ENCODE peak calls at places on chromosomes 3 and 15, in six cellular contexts. W is activated CD8-positive, alpha-beta memory T cell treated with anti-CD3 and anti-CD28 coated beads, Interleukin-2, amount 50 U/mL, for 4 hours; D is RWPE1; N is tibial artery; U is CD8-positive, alpha-beta T cell; F is stimulated activated CD4-positive, alpha-beta T cell treated with anti-CD3 and anti-CD28 coated beads, TNF-alpha, amount 100 ng/mL, for 1 hour. I is an unnamed sample.

GRCh38 chr15:94080416-94080815 is 150.9 kb upstream of the MCTP2 start:
- DNase-seq in U (no peak), W (no peak), D (peak; percentile 96), F (no peak), N (peak; percentile 53), I (no peak)

GRCh38 chr3:48218537-48218936 is 4.8 kb upstream of the CAMP start:
- DNase-seq in W (no peak), N (no peak), U (no peak), D (no peak), F (no peak), I (peak; percentile 71)

GRCh38 chr3:42662813-42663535 is 9.5 kb downstream of the ZBTB47 start:
- DNase-seq in W (no peak), D (no peak), N (no peak), U (no peak), F (no peak), I (no peak)

GRCh38 chr3:128100638-128101037 is 23.0 kb downstream of the RUVBL1 start:
- DNase-seq in F (no peak), W (no peak), U (no peak), D (no peak), N (no peak), I (no peak)

GRCh38 chr3:36597422-36597821 is 166.9 kb downstream of the DCLK3 start:
- DNase-seq in F (no peak), D (peak; percentile 10), U (no peak), N (no peak), W (no peak), I (no peak)

GRCh38 chr15:64710664-64711441 is 64.5 kb downstream of the RBPMS2 start:
- DNase-seq in W (no peak), N (no peak), U (no peak), D (no peak), F (no peak), I (no peak)

GRCh38 chr3:174046311-174046710 is 648.8 kb downstream of the NLGN1 start:
- DNase-seq in D (no peak), N (no peak), U (no peak), W (no peak), F (no peak), I (no peak)

GRCh38 chr15:95459288-95459687 is 871.2 kb upstream of the NR2F2 start:
- DNase-seq in N (no peak), W (no peak), U (no peak), F (no peak), D (no peak), I (no peak)

GRCh38 chr3:15300318-15301078 is 31.9 kb downstream of the SH3BP5 start:
- DNase-seq in F (no peak), W (no peak), N (peak; percentile 66), U (no peak), D (peak; percentile 75), I (no peak)

GRCh38 chr3:158809642-158810041 is 7.8 kb downstream of the MFSD1 start:
- DNase-seq in D (no peak), U (no peak), W (no peak), N (no peak), F (no peak), I (no peak)

GRCh38 chr3:22117751-22118346 is 366.8 kb upstream of the ZNF385D start:
- DNase-seq in F (no peak), W (no peak), U (no peak), N (no peak), D (peak; percentile 3), I (no peak)

GRCh38 chr3:171994646-171995441 is 44.5 kb upstream of the FNDC3B start:
- DNase-seq in U (no peak), F (no peak), N (no peak), D (no peak), W (no peak), I (no peak)

GRCh38 chr3:126208618-126209256 is 28.4 kb upstream of the ALDH1L1 start:
- DNase-seq in U (no peak), N (peak; percentile 91), D (peak; percentile 89), W (no peak), F (no peak), I (peak; percentile 74)

GRCh38 chr3:25257026-25257425 is 171.0 kb upstream of the RARB start:
- DNase-seq in F (no peak), D (no peak), W (no peak), U (no peak), N (no peak), I (no peak)

GRCh38 chr15:35014265-35014664 is 26.2 kb upstream of the ZNF770 start:
- DNase-seq in U (no peak), F (no peak), D (no peak), N (no peak), W (no peak), I (no peak)

GRCh38 chr15:66698318-66698961 is 3.6 kb upstream of the SMAD6 start:
- DNase-seq in W (no peak), D (peak; percentile 56), U (no peak), N (peak; percentile 71), F (no peak), I (peak; percentile 62)

GRCh38 chr3:152095472-152095871 is 173.3 kb upstream of the MBNL1 start:
- DNase-seq in D (no peak), N (no peak), F (no peak), U (no peak), W (no peak), I (no peak)

GRCh38 chr3:72661115-72661457 is 187.2 kb downstream of the SHQ1 start:
- DNase-seq in W (no peak), U (no peak), N (peak; percentile 39), F (no peak), D (peak; percentile 93), I (peak; percentile 35)

GRCh38 chr3:127889976-127890650 is 24.9 kb upstream of the KBTBD12 start:
- DNase-seq in W (no peak), U (no peak), F (no peak), D (no peak), N (no peak), I (no peak)

GRCh38 chr15:50906954-50907865 is 1.3 kb upstream of the AP4E1 start:
- DNase-seq in U (peak; percentile 67), N (no peak), D (no peak), W (peak; percentile 66), F (peak; percentile 54), I (no peak)

GRCh38 chr3:124881976-124882697 is 5.0 kb downstream of the ITGB5 start:
- DNase-seq in W (no peak), U (no peak), N (no peak), F (no peak), D (no peak), I (no peak)

GRCh38 chr3:40267940-40268707 is 41.4 kb upstream of the EIF1B start:
- DNase-seq in D (no peak), W (no peak), U (no peak), N (no peak), F (no peak), I (no peak)

GRCh38 chr3:16508591-16508995 is 4.9 kb downstream of the RFTN1 start:
- DNase-seq in U (no peak), W (no peak), D (no peak), N (no peak), F (no peak), I (no peak)

GRCh38 chr3:61595826-61596225 is 34.5 kb downstream of the PTPRG start:
- DNase-seq in F (no peak), D (no peak), W (no peak), N (no peak), U (no peak), I (no peak)

GRCh38 chr3:41288785-41289184 is 89.5 kb downstream of the CTNNB1 start:
- DNase-seq in U (no peak), N (no peak), W (no peak), F (no peak), D (no peak), I (no peak)

GRCh38 chr3:83460051-83460450 is 1498.7 kb upstream of the CADM2 start:
- DNase-seq in N (no peak), W (no peak), U (no peak), F (no peak), D (no peak), I (no peak)

GRCh38 chr15:66617137-66618090 is 51.6 kb upstream of the LCTL start:
- DNase-seq in U (no peak), D (no peak), N (peak; percentile 88), F (no peak), W (no peak), I (peak; percentile 55)

GRCh38 chr3:151085889-151086483 is 522 bp downstream of the MED12L start:
- DNase-seq in N (no peak), D (peak; percentile 32), W (peak; percentile 18), F (no peak), U (peak; percentile 8), I (peak; percentile 41)

GRCh38 chr15:46676233-46677206 is 1040.8 kb upstream of the SEMA6D start:
- DNase-seq in N (no peak), F (no peak), W (no peak), U (no peak), D (no peak), I (no peak)

GRCh38 chr15:57708047-57708446 is 1.5 kb downstream of the POLR2M start:
- DNase-seq in N (no peak), W (no peak), D (no peak), F (no peak), U (no peak), I (no peak)

GRCh38 chr3:46102059-46102779 is 74.9 kb upstream of the XCR1 start:
- DNase-seq in D (no peak), U (no peak), F (no peak), N (no peak), W (no peak), I (no peak)

I was measured in ovary.